ENCODE peak calls at places on chromosomes 6 and 20, in six cellular contexts. L is GM23248, C is BJ, H is astrocyte of the spinal cord, D is kidney tubule cell, A is endothelial cell. I is an unnamed sample.

GRCh38 chr6:142883011-142883410 is 62.0 kb downstream of the HIVEP2 start:
- DNase-seq in L (peak; percentile 83), C (no peak), H (peak; percentile 53), D (peak; percentile 69), A (no peak), I (peak; percentile 26)

GRCh38 chr6:97240222-97240621 is 42.8 kb downstream of the MMS22L start:
- DNase-seq in L (peak; percentile 63), C (peak; percentile 9), H (peak; percentile 54), D (peak; percentile 84), A (no peak), I (peak; percentile 56)

GRCh38 chr20:4702562-4703280 is 19.0 kb upstream of the PRND start:
- DNase-seq in L (peak; percentile 8), C (no peak), H (no peak), D (no peak), A (no peak), I (no peak)

GRCh38 chr6:144219056-144219685 is 66.0 kb upstream of the UTRN start:
- DNase-seq in L (peak; percentile 79), C (no peak), H (peak; percentile 64), D (peak; percentile 59), A (no peak), I (peak; percentile 40)

GRCh38 chr6:144415014-144415413 is 129.9 kb downstream of the UTRN start:
- DNase-seq in L (peak; percentile 88), C (no peak), H (peak; percentile 79), D (peak; percentile 69), A (no peak), I (no peak)

GRCh38 chr6:31042801-31043200 is 32.5 kb downstream of the MUC22 start:
- DNase-seq in L (peak; percentile 63), C (no peak), H (peak; percentile 71), D (peak; percentile 65), A (peak; percentile 52), I (peak; percentile 77)

GRCh38 chr20:58303547-58303946 is 6.0 kb upstream of the RAB22A start:
- DNase-seq in L (peak; percentile 10), C (no peak), H (no peak), D (no peak), A (no peak), I (no peak)

GRCh38 chr6:1756472-1757129 is 146.9 kb downstream of the FOXC1 start:
- DNase-seq in L (no peak), C (no peak), H (no peak), D (no peak), A (no peak), I (no peak)

GRCh38 chr20:38290829-38291581 is 13.0 kb upstream of the BPI start:
- DNase-seq in L (peak; percentile 73), C (peak; percentile 57), H (peak; percentile 98), D (peak; percentile 63), A (peak; percentile 38), I (peak; percentile 66)

GRCh38 chr6:127297502-127298070 is 30.9 kb downstream of the RNF146 start:
- DNase-seq in L (no peak), C (no peak), H (no peak), D (no peak), A (no peak), I (no peak)

GRCh38 chr6:113301651-113302050 is 555.5 kb upstream of the MARCKS start:
- DNase-seq in L (peak; percentile 58), C (no peak), H (no peak), D (peak; percentile 5), A (no peak), I (no peak)

GRCh38 chr6:50712291-50712690 is 1.0 kb upstream of the TFAP2D start:
- DNase-seq in L (no peak), C (no peak), H (no peak), D (no peak), A (no peak), I (no peak)

GRCh38 chr20:55978550-55978949 is 26.8 kb downstream of the CBLN4 start:
- DNase-seq in L (no peak), C (no peak), H (no peak), D (no peak), A (no peak), I (no peak)

GRCh38 chr6:15246217-15247211 is 645 bp downstream of the JARID2 start:
- DNase-seq in L (peak; percentile 53), C (no peak), H (peak; percentile 35), D (peak; percentile 16), A (no peak), I (no peak)

GRCh38 chr6:5457983-5458683 is 196.8 kb downstream of the FARS2 start:
- DNase-seq in L (peak; percentile 39), C (no peak), H (no peak), D (peak; percentile 51), A (no peak), I (no peak)

GRCh38 chr6:25103603-25104002 is 167.8 kb upstream of the RIPOR2 start:
- DNase-seq in L (no peak), C (no peak), H (no peak), D (peak; percentile 49), A (no peak), I (no peak)

GRCh38 chr6:36460916-36461315 is 18.1 kb downstream of the KCTD20 start:
- DNase-seq in L (no peak), C (no peak), H (no peak), D (no peak), A (no peak), I (no peak)

GRCh38 chr6:83359638-83360037 is 71.2 kb downstream of the ME1 start:
- DNase-seq in L (no peak), C (no peak), H (no peak), D (no peak), A (no peak), I (no peak)

GRCh38 chr6:116059713-116060571 is 749 bp downstream of the FRK start:
- DNase-seq in L (peak; percentile 42), C (no peak), H (peak; percentile 6), D (peak; percentile 80), A (no peak), I (peak; percentile 9)

GRCh38 chr20:8940311-8940710 is 128.6 kb upstream of the PLCB4 start:
- DNase-seq in L (no peak), C (no peak), H (no peak), D (peak; percentile 76), A (no peak), I (peak; percentile 79)

GRCh38 chr6:52418606-52419005 is 1.5 kb upstream of the EFHC1 start:
- DNase-seq in L (no peak), C (no peak), H (no peak), D (no peak), A (no peak), I (no peak)

GRCh38 chr6:14454467-14454763 is 336.8 kb downstream of the CD83 start:
- DNase-seq in L (no peak), C (no peak), H (no peak), D (peak; percentile 30), A (no peak), I (no peak)

GRCh38 chr6:162940426-162940825 is 212.7 kb downstream of the PACRG start:
- DNase-seq in L (peak; percentile 61), C (no peak), H (peak; percentile 38), D (no peak), A (no peak), I (peak; percentile 55)

GRCh38 chr6:26021350-26022165 is 59.0 kb downstream of the TRIM38 start:
- DNase-seq in L (peak; percentile 94), C (peak; percentile 70), H (peak; percentile 98), D (peak; percentile 93), A (peak; percentile 90), I (peak; percentile 90)

GRCh38 chr20:41192575-41192974 is 55.2 kb downstream of the PLCG1 start:
- DNase-seq in L (no peak), C (no peak), H (no peak), D (no peak), A (no peak), I (no peak)

GRCh38 chr6:27422651-27423332 is 34.2 kb downstream of the ZNF391 start:
- DNase-seq in L (peak; percentile 23), C (no peak), H (peak; percentile 3), D (no peak), A (peak; percentile 5), I (peak; percentile 9)

GRCh38 chr6:53326372-53327016 is 22.3 kb downstream of the ELOVL5 start:
- DNase-seq in L (peak; percentile 98), C (peak; percentile 99), H (peak; percentile 98), D (peak; percentile 93), A (no peak), I (peak; percentile 94)

GRCh38 chr20:25077610-25078169 is 4.3 kb downstream of the VSX1 start:
- DNase-seq in L (peak; percentile 59), C (no peak), H (no peak), D (peak; percentile 14), A (peak; percentile 40), I (peak; percentile 64)

GRCh38 chr6:9315966-9316650 is 880.8 kb upstream of the SLC35B3 start:
- DNase-seq in L (no peak), C (no peak), H (no peak), D (no peak), A (no peak), I (no peak)

GRCh38 chr20:18677126-18677525 is 89.3 kb downstream of the DTD1 start:
- DNase-seq in L (no peak), C (no peak), H (no peak), D (no peak), A (no peak), I (no peak)

GRCh38 chr6:10837009-10837691 is 1.2 kb downstream of the MAK start:
- DNase-seq in L (peak; percentile 47), C (no peak), H (peak; percentile 29), D (peak; percentile 21), A (peak; percentile 46), I (peak; percentile 58)

GRCh38 chr6:89530982-89531381 is 98.0 kb downstream of the ANKRD6 start:
- DNase-seq in L (no peak), C (no peak), H (no peak), D (no peak), A (no peak), I (no peak)

GRCh38 chr6:33113720-33114119 is 37.9 kb downstream of the HLA-DPB1 start:
- DNase-seq in L (no peak), C (no peak), H (no peak), D (no peak), A (no peak), I (no peak)

GRCh38 chr6:144338474-144338873 is 53.3 kb downstream of the UTRN start:
- DNase-seq in L (no peak), C (no peak), H (no peak), D (no peak), A (no peak), I (no peak)

GRCh38 chr6:127117979-127118504 is 429 bp upstream of the RSPO3 start:
- DNase-seq in L (peak; percentile 51), C (no peak), H (peak; percentile 14), D (no peak), A (peak; percentile 22), I (peak; percentile 43)

GRCh38 chr6:16136536-16137450 is 7.9 kb downstream of the MYLIP start:
- DNase-seq in L (peak; percentile 91), C (peak; percentile 80), H (peak; percentile 88), D (peak; percentile 77), A (no peak), I (peak; percentile 75)

GRCh38 chr6:107115695-107116327 is 496 bp upstream of the BEND3 start:
- DNase-seq in L (peak; percentile 67), C (no peak), H (peak; percentile 29), D (peak; percentile 55), A (peak; percentile 73), I (peak; percentile 52)

GRCh38 chr6:116773886-116774285 is 8.4 kb upstream of the FAM162B start:
- DNase-seq in L (no peak), C (no peak), H (peak; percentile 17), D (no peak), A (no peak), I (no peak)

I was measured in AG20443.